ENCODE peak calls at places on chromosomes 2 and 18, in four cellular contexts. I is left ventricle myocardium inferior, J is choroid plexus epithelial cell, L is stomach. U is an unnamed sample.

GRCh38 chr2:151922845-151923666 is 94.8 kb upstream of the ARL5A start:
- DNase-seq in I (peak; percentile 86), J (peak; percentile 75), L (peak; percentile 64), U (peak; percentile 90)

GRCh38 chr2:115162454-115163293 is 720.2 kb downstream of the DPP10 start:
- DNase-seq in I (no peak), J (no peak), L (no peak), U (peak; percentile 30)

GRCh38 chr18:68791801-68792200 is 6.1 kb upstream of the CCDC102B start:
- DNase-seq in I (no peak), J (peak; percentile 56), L (no peak), U (no peak)

GRCh38 chr2:127857494-127857818 is 499 bp downstream of the POLR2D start:
- DNase-seq in I (no peak), J (no peak), L (no peak), U (peak; percentile 40)

GRCh38 chr2:221202431-221202830 is 369.7 kb downstream of the EPHA4 start:
- DNase-seq in I (no peak), J (no peak), L (no peak), U (no peak)

GRCh38 chr2:32688511-32688910 is 60.7 kb downstream of the TTC27 start:
- DNase-seq in I (no peak), J (peak; percentile 65), L (no peak), U (no peak)

GRCh38 chr2:102444233-102444632 is 21.3 kb downstream of the IL18RAP start:
- DNase-seq in I (no peak), J (no peak), L (no peak), U (no peak)

GRCh38 chr18:35099911-35100310 is 58.7 kb downstream of the MAPRE2 start:
- DNase-seq in I (no peak), J (peak; percentile 28), L (no peak), U (no peak)

GRCh38 chr18:37381554-37381953 is 184.0 kb downstream of the CELF4 start:
- DNase-seq in I (no peak), J (no peak), L (no peak), U (no peak)

GRCh38 chr18:75076286-75076685 is 132.7 kb downstream of the PTGR3 start:
- DNase-seq in I (no peak), J (no peak), L (no peak), U (no peak)

DNA sequence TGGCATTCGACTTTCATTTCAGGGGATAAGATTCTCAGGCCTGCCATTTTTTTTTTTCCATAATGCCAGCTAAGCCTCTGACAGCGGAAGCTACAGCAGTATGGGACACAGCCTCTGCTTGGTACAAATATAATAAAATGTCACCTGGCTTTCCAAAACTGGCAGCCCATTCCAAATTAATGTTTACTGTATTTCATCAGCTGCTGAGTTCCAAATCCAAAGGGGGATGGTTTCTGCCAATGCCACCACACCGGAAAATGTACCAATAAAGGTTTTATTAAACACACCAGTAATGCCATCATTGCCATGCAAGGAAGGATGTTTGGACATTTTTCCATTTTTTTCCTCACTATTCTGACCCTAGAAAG is 275.8 kb upstream of the CCDC68 start:
- DNase-seq in I (no peak), J (no peak), L (no peak), U (no peak)
- H3K4me3 ChIP-seq in I (peak overlapping the region; percentile 33), J (no peak overlapping the region), L (no peak overlapping the region), U (no peak overlapping the region)

GRCh38 chr2:24285484-24286152 is 74.7 kb downstream of the ITSN2 start:
- DNase-seq in I (no peak), J (no peak), L (no peak), U (no peak)
- TF ChIP-seq CTCF in I (no peak), J (no peak), L (no peak), U (no peak)

GRCh38 chr2:63697160-63697559 is 108.4 kb downstream of the MDH1 start:
- DNase-seq in I (no peak), J (no peak), L (no peak), U (no peak)

GRCh38 chr2:63700276-63700675 is 111.5 kb downstream of the MDH1 start:
- DNase-seq in I (no peak), J (no peak), L (no peak), U (no peak)

GRCh38 chr2:63699549-63699839 is 110.7 kb downstream of the MDH1 start:
- DNase-seq in I (no peak), J (no peak), L (no peak), U (no peak)

GRCh38 chr2:63701406-63701805 is 112.6 kb downstream of the MDH1 start:
- DNase-seq in I (no peak), J (no peak), L (no peak), U (no peak)

DNA sequence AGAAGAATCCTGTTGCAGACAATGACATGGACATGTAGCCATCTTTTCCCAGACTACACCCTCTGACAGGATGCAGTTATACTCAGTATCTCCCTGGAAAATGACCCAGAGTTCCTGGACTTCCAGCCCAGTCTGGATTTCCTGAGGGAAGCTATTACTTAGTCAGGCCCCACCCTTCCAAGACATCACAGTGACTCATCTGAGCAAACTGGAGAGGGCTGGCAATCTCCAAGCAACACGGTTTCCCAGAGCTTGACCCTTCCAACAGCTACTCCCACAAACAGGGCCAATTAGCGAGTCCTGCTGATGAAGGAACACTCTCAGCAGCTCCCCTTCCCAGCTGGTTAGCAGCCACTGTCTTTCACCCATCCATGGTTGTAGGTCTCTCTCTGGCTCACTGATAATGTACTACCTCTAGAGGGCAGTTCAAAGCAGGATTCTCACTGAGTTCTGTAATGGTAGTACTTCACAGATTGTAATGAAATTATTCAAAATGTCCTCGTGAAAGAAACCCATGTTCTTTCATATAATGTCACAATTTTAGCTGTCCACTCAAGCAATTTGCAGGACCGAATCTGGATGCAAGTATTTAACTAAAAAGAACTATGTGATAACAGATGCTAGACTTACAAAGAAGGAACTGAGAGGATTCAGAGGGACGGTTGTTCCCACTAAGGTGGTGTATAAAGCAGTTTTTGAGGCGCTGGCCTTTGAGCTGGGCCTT is 110.2 kb downstream of the MDH1 start:
- DNase-seq in I (peak; percentile 17), J (peak; percentile 87), L (no peak), U (peak; percentile 52)
- H3K4me3 ChIP-seq in I (no peak overlapping the region), J (no peak overlapping the region), L (no peak overlapping the region), U (no peak overlapping the region)

DNA sequence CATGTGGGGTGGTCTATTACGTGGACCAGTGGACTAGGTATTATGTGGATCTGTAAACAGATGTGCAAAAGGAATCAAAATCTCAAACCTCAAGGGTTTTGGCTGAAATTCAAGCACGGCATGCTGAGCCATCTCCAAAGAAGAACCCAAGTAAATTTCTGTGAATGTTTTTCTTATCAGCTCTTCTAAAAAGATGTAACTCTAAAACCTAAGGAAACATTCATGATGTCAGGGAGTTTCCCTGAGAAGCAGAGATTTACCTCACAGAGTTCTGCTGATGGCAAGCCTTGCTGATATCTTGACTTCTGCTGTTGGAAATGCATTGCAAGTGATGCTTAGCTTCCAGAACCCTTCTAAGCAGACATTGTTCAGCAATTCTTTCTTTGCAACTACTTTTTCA is 21.6 kb downstream of the DSG4 start:
- DNase-seq in I (no peak), J (peak; percentile 57), L (no peak), U (no peak)
- TF ChIP-seq CTCF in I (no peak), J (no peak), L (no peak), U (no peak)

GRCh38 chr2:66435963-66436362 is 1.0 kb downstream of the MEIS1 start:
- DNase-seq in I (no peak), J (no peak), L (no peak), U (no peak)

GRCh38 chr2:66435549-66435875 is 587 bp downstream of the MEIS1 start:
- DNase-seq in I (no peak), J (peak; percentile 33), L (no peak), U (no peak)

GRCh38 chr2:66436546-66436945 is 1.6 kb downstream of the MEIS1 start:
- DNase-seq in I (no peak), J (no peak), L (no peak), U (no peak)

GRCh38 chr2:66437601-66438497 is 2.9 kb downstream of the MEIS1 start:
- DNase-seq in I (peak; percentile 33), J (peak; percentile 23), L (no peak), U (no peak)

GRCh38 chr2:66437055-66437454 is 2.1 kb downstream of the MEIS1 start:
- DNase-seq in I (no peak), J (peak; percentile 20), L (no peak), U (no peak)
- H3K4me3 ChIP-seq in I (peak overlapping the region; percentile 81), J (peak overlapping the region; percentile 73), L (peak overlapping the region; percentile 74), U (peak overlapping the region; percentile 82)

GRCh38 chr2:25276569-25277465 is 64.9 kb downstream of the DNMT3A start:
- DNase-seq in I (peak; percentile 51), J (peak; percentile 13), L (peak; percentile 55), U (peak; percentile 77)
- TF ChIP-seq CTCF in I (peak; percentile 83), J (peak; percentile 54), L (peak; percentile 51), U (peak; percentile 62)